ENCODE peak calls at places on chromosomes 4 and X, in seven cellular contexts. A is BJ; H is GM12864; E is stimulated activated CD4-positive, alpha-beta T cell treated with anti-CD3 and anti-CD28 coated beads, Interleukin-2, amount 100 ng/mL, for 24 hours; C is tibial nerve; P is cardiac fibroblast; Q is stimulated activated CD8-positive, alpha-beta memory T cell treated with anti-CD3 and anti-CD28 coated beads, Interleukin-2, amount 100 ng/mL, for 48 hours. B is an unnamed sample.

GRCh38 chr4:163256680-163257343 is 75.6 kb downstream of the NPY1R start:
- DNase-seq in P (no peak), H (no peak), C (no peak), A (no peak), E (no peak), Q (no peak), B (no peak)

GRCh38 chr4:47031011-47031678 is at the start of gene GABRB1:
- DNase-seq in Q (no peak), H (no peak), E (peak), P (peak), A (no peak), C (no peak), B (peak)

GRCh38 chrX:25178555-25178954 is 162.8 kb upstream of the ARX start:
- DNase-seq in H (no peak), P (no peak), A (no peak), C (no peak), Q (no peak), E (no peak), B (no peak)

GRCh38 chr4:183422962-183423653 is 21.3 kb upstream of the CDKN2AIP start:
- DNase-seq in P (peak), E (no peak), Q (no peak), C (no peak), A (no peak), H (no peak), B (no peak)

GRCh38 chr4:15778191-15778741 is at the start of gene CD38:
- DNase-seq in C (no peak), P (peak), E (peak), H (peak), Q (peak), A (no peak), B (peak)

GRCh38 chrX:134654398-134655012 is 3.8 kb downstream of the PLAC1 start:
- DNase-seq in P (no peak), A (no peak), Q (no peak), C (no peak), E (peak), H (no peak), B (no peak)

GRCh38 chr4:26731342-26731741 is 129.3 kb upstream of the STIM2 start:
- DNase-seq in A (no peak), E (no peak), Q (no peak), P (no peak), H (no peak), C (no peak), B (no peak)

GRCh38 chr4:25103423-25103822 is 56.8 kb downstream of the SEPSECS start:
- DNase-seq in P (peak), H (no peak), C (no peak), Q (no peak), E (no peak), A (no peak), B (peak)

GRCh38 chr4:121011780-121012340 is 60.5 kb downstream of the NDNF start:
- DNase-seq in H (no peak), A (no peak), P (no peak), Q (no peak), E (no peak), C (no peak), B (no peak)

GRCh38 chr4:133865606-133866327 is 335.8 kb downstream of the PABPC4L start:
- DNase-seq in A (peak), Q (no peak), E (no peak), H (no peak), P (peak), C (no peak), B (peak)

GRCh38 chrX:104435249-104435648 is 130.8 kb upstream of the IL1RAPL2 start:
- DNase-seq in C (no peak), A (no peak), P (no peak), H (no peak), E (no peak), Q (no peak), B (no peak)

GRCh38 chr4:142264961-142265360 is 581.1 kb downstream of the INPP4B start:
- DNase-seq in E (no peak), P (peak), H (no peak), A (peak), Q (no peak), C (no peak), B (no peak)